ENCODE peak calls at places on chromosomes 11 and 22, in six cellular contexts. One of them, this sample, is unnamed.

GRCh38 chr11:2670541-2671100 is 29.2 kb downstream of the KCNQ1OT1 start:
- DNase-seq in stomach: peak
- DNase-seq in body of pancreas: no peak
- DNase-seq in pulmonary artery endothelial cell: no peak
- DNase-seq in ovary: no peak
- DNase-seq in endothelial cell: no peak
- DNase-seq in this sample: no peak

GRCh38 chr11:26571861-26572654 is at the start of gene MUC15:
- DNase-seq in stomach: no peak
- DNase-seq in body of pancreas: peak
- DNase-seq in pulmonary artery endothelial cell: no peak
- DNase-seq in ovary: no peak
- DNase-seq in endothelial cell: no peak
- DNase-seq in this sample: no peak

GRCh38 chr22:38327396-38327795 is 10.2 kb upstream of the CSNK1E start:
- DNase-seq in stomach: no peak
- DNase-seq in body of pancreas: no peak
- DNase-seq in pulmonary artery endothelial cell: no peak
- DNase-seq in ovary: no peak
- DNase-seq in endothelial cell: no peak
- DNase-seq in this sample: no peak

GRCh38 chr11:6719588-6719987 is 36.4 kb upstream of the MRPL17 start:
- DNase-seq in stomach: no peak
- DNase-seq in body of pancreas: no peak
- DNase-seq in pulmonary artery endothelial cell: no peak
- DNase-seq in ovary: no peak
- DNase-seq in endothelial cell: no peak
- DNase-seq in this sample: no peak

GRCh38 chr11:9876331-9876730 is 212.5 kb downstream of the SWAP70 start:
- DNase-seq in stomach: no peak
- DNase-seq in body of pancreas: no peak
- DNase-seq in pulmonary artery endothelial cell: no peak
- DNase-seq in ovary: no peak
- DNase-seq in endothelial cell: no peak
- DNase-seq in this sample: no peak

GRCh38 chr11:115475564-115475963 is 28.7 kb downstream of the CADM1 start:
- DNase-seq in stomach: no peak
- DNase-seq in body of pancreas: no peak
- DNase-seq in pulmonary artery endothelial cell: no peak
- DNase-seq in ovary: no peak
- DNase-seq in endothelial cell: no peak
- DNase-seq in this sample: no peak

GRCh38 chr11:113615773-113616172 is 90.3 kb downstream of the TMPRSS5 start:
- DNase-seq in stomach: no peak
- DNase-seq in body of pancreas: no peak
- DNase-seq in pulmonary artery endothelial cell: no peak
- DNase-seq in ovary: no peak
- DNase-seq in endothelial cell: no peak
- DNase-seq in this sample: no peak

GRCh38 chr11:12356944-12357655 is 20.3 kb upstream of the PARVA start:
- DNase-seq in stomach: no peak
- DNase-seq in body of pancreas: no peak
- DNase-seq in pulmonary artery endothelial cell: no peak
- DNase-seq in ovary: no peak
- DNase-seq in endothelial cell: no peak
- DNase-seq in this sample: no peak

GRCh38 chr11:6693342-6694228 is 10.4 kb upstream of the MRPL17 start:
- DNase-seq in stomach: no peak
- DNase-seq in body of pancreas: peak
- DNase-seq in pulmonary artery endothelial cell: no peak
- DNase-seq in ovary: no peak
- DNase-seq in endothelial cell: no peak
- DNase-seq in this sample: no peak

GRCh38 chr11:1224491-1225385 is 1.9 kb downstream of the MUC5B start:
- DNase-seq in stomach: no peak
- DNase-seq in body of pancreas: no peak
- DNase-seq in pulmonary artery endothelial cell: no peak
- DNase-seq in ovary: no peak
- DNase-seq in endothelial cell: no peak
- DNase-seq in this sample: no peak

GRCh38 chr11:110982214-110982613 is 263.3 kb upstream of the POU2AF2 start:
- DNase-seq in stomach: no peak
- DNase-seq in body of pancreas: no peak
- DNase-seq in pulmonary artery endothelial cell: no peak
- DNase-seq in ovary: no peak
- DNase-seq in endothelial cell: no peak
- DNase-seq in this sample: no peak

GRCh38 chr22:35984183-35984710 is 44.4 kb downstream of the RBFOX2 start:
- DNase-seq in stomach: no peak
- DNase-seq in body of pancreas: no peak
- DNase-seq in pulmonary artery endothelial cell: no peak
- DNase-seq in ovary: no peak
- DNase-seq in endothelial cell: no peak
- DNase-seq in this sample: no peak

GRCh38 chr22:45884201-45885067 is 92.5 kb downstream of the WNT7B start:
- DNase-seq in stomach: no peak
- DNase-seq in body of pancreas: peak
- DNase-seq in pulmonary artery endothelial cell: no peak
- DNase-seq in ovary: no peak
- DNase-seq in endothelial cell: no peak
- DNase-seq in this sample: no peak

GRCh38 chr22:17867160-17867785 is 93.0 kb upstream of the BID start:
- DNase-seq in stomach: no peak
- DNase-seq in body of pancreas: no peak
- DNase-seq in pulmonary artery endothelial cell: no peak
- DNase-seq in ovary: peak
- DNase-seq in endothelial cell: no peak
- DNase-seq in this sample: no peak

GRCh38 chr22:21713428-21714058 is 22.1 kb downstream of the YPEL1 start:
- DNase-seq in stomach: no peak
- DNase-seq in body of pancreas: no peak
- DNase-seq in pulmonary artery endothelial cell: no peak
- DNase-seq in ovary: no peak
- DNase-seq in endothelial cell: no peak
- DNase-seq in this sample: no peak

GRCh38 chr22:43862074-43862881 is at the start of gene SULT4A1:
- DNase-seq in stomach: no peak
- DNase-seq in body of pancreas: peak
- DNase-seq in pulmonary artery endothelial cell: no peak
- DNase-seq in ovary: no peak
- DNase-seq in endothelial cell: no peak
- DNase-seq in this sample: no peak

This sample was measured in OCI-LY7.